ENCODE peak calls at places on chromosomes 13 and 19, in ten cellular contexts. P is ureter; G is anterior cingulate cortex; Q is stimulated activated CD8-positive, alpha-beta memory T cell treated with anti-CD3 and anti-CD28 coated beads, Interleukin-4, amount 100 ng/mL, for 1 hour; V is effector CD4-positive, alpha-beta T cell; M is astrocyte of the spinal cord; O is AG09319; W is stimulated activated CD4-positive, alpha-beta T cell treated with anti-CD3 and anti-CD28 coated beads, Interleukin-4, amount 100 ng/mL, for 1 hour; U is ascending aorta; X is left ventricle myocardium inferior. N is an unnamed sample.
A peak's percentile ranks its signal among the peaks of the same experiment; 100 is the strongest.

GRCh38 chr19:40363128-40363527 is 14.6 kb downstream of the PLD3 start:
- DNase-seq in X (no peak), M (no peak), W (no peak), O (no peak), G (no peak), P (no peak), V (no peak), U (no peak), Q (no peak), N (no peak)

GRCh38 chr19:5934779-5935472 is 20.9 kb downstream of the CAPS start:
- DNase-seq in O (peak; percentile 64), W (no peak), Q (no peak), P (no peak), G (no peak), X (peak; percentile 40), M (peak; percentile 50), V (no peak), U (no peak), N (no peak)

GRCh38 chr13:37954191-37954590 is 84.6 kb upstream of the TRPC4 start:
- DNase-seq in G (no peak), P (no peak), Q (no peak), U (no peak), O (no peak), M (no peak), W (no peak), V (no peak), X (no peak), N (no peak)

GRCh38 chr19:54209748-54210494 is 9.3 kb downstream of the RPS9 start:
- DNase-seq in X (peak; percentile 80), U (peak; percentile 91), O (peak; percentile 93), Q (no peak), G (peak; percentile 34), P (peak; percentile 94), W (no peak), M (peak; percentile 98), V (no peak), N (peak; percentile 90)

GRCh38 chr19:16561382-16561781 is 10.8 kb downstream of the SLC35E1 start:
- DNase-seq in Q (no peak), G (peak; percentile 8), M (no peak), W (no peak), V (no peak), X (no peak), P (no peak), U (no peak), O (no peak), N (no peak)

GRCh38 chr13:112077729-112078128 is 10.8 kb downstream of the SOX1 start:
- DNase-seq in X (no peak), V (no peak), O (no peak), P (peak; percentile 25), M (no peak), Q (no peak), W (no peak), G (no peak), U (no peak), N (no peak)

GRCh38 chr19:19657397-19657783 is 6.1 kb downstream of the ATP13A1 start:
- DNase-seq in U (no peak), G (no peak), O (no peak), Q (no peak), V (no peak), W (no peak), P (peak; percentile 39), M (no peak), X (no peak), N (peak; percentile 25)

GRCh38 chr13:21530656-21531055 is 71.6 kb upstream of the ZDHHC20 start:
- DNase-seq in V (no peak), U (no peak), G (no peak), X (no peak), M (no peak), Q (no peak), W (no peak), P (no peak), O (no peak), N (no peak)

GRCh38 chr19:3257071-3257470 is 32.6 kb downstream of the CELF5 start:
- DNase-seq in Q (no peak), X (no peak), P (no peak), M (no peak), W (no peak), V (no peak), G (no peak), U (no peak), O (no peak), N (no peak)

GRCh38 chr19:58182577-58182988 is 278 bp upstream of the ZNF274 start:
- DNase-seq in G (no peak), U (no peak), O (no peak), M (no peak), Q (peak; percentile 70), P (no peak), V (peak; percentile 72), X (no peak), W (peak; percentile 80), N (no peak)

GRCh38 chr19:48511800-48512503 is at the start of gene LMTK3:
- DNase-seq in U (peak; percentile 65), W (peak; percentile 73), M (no peak), P (peak; percentile 55), X (no peak), Q (peak; percentile 64), O (peak; percentile 11), V (peak; percentile 83), G (peak; percentile 87), N (no peak)

GRCh38 chr19:447816-448546 is 12.9 kb downstream of the SHC2 start:
- DNase-seq in X (no peak), G (no peak), V (no peak), Q (no peak), O (no peak), M (no peak), W (no peak), P (no peak), U (no peak), N (no peak)

GRCh38 chr19:30387311-30388115 is 15.3 kb downstream of the ZNF536 start:
- DNase-seq in W (no peak), O (no peak), M (no peak), Q (no peak), V (no peak), P (no peak), U (no peak), X (peak; percentile 32), G (no peak), N (no peak)

GRCh38 chr19:30696514-30696913 is 324.3 kb downstream of the ZNF536 start:
- DNase-seq in U (no peak), W (no peak), M (no peak), G (no peak), V (no peak), Q (no peak), O (no peak), P (no peak), X (no peak), N (no peak)

GRCh38 chr13:111049791-111050538 is 65.1 kb upstream of the ARHGEF7 start:
- DNase-seq in X (no peak), V (no peak), M (peak; percentile 29), O (no peak), Q (no peak), G (no peak), U (no peak), P (no peak), W (no peak), N (peak; percentile 41)

GRCh38 chr19:40006273-40006691 is 9.4 kb downstream of the ZNF546 start:
- DNase-seq in P (no peak), O (peak; percentile 8), W (no peak), M (peak; percentile 89), X (no peak), U (no peak), V (no peak), G (no peak), Q (no peak), N (no peak)

GRCh38 chr19:40090256-40091204 is at the start of gene ZNF780A:
- DNase-seq in Q (peak; percentile 56), G (peak; percentile 79), W (peak; percentile 77), M (peak; percentile 69), X (peak; percentile 78), O (no peak), V (peak; percentile 67), P (peak; percentile 79), U (peak; percentile 83), N (peak; percentile 87)

GRCh38 chr13:112236539-112237197 is 139.5 kb upstream of the SPACA7 start:
- DNase-seq in V (no peak), Q (no peak), U (no peak), O (no peak), M (no peak), G (no peak), W (no peak), P (no peak), X (no peak), N (no peak)

GRCh38 chr19:28420731-28421550 is 792.0 kb downstream of the UQCRFS1 start:
- DNase-seq in Q (no peak), U (no peak), X (no peak), V (no peak), M (no peak), G (no peak), P (no peak), O (no peak), W (no peak), N (no peak)

GRCh38 chr19:39637891-39638290 is 17.8 kb upstream of the LGALS16 start:
- DNase-seq in X (no peak), P (no peak), W (no peak), G (no peak), U (no peak), V (no peak), Q (no peak), O (no peak), M (no peak), N (no peak)

GRCh38 chr13:45621950-45622349 is 6.4 kb upstream of the ERICH6B start:
- DNase-seq in M (no peak), G (no peak), O (no peak), W (no peak), V (no peak), Q (no peak), U (no peak), P (no peak), X (no peak), N (no peak)

GRCh38 chr19:19651076-19651475 is 7.6 kb upstream of the GMIP start:
- DNase-seq in W (no peak), U (no peak), G (peak; percentile 31), V (no peak), Q (no peak), P (no peak), X (peak; percentile 59), M (no peak), O (no peak), N (no peak)

GRCh38 chr19:16470911-16471811 is 609 bp downstream of the EPS15L1 start:
- DNase-seq in W (peak; percentile 26), X (no peak), O (no peak), U (no peak), G (peak; percentile 51), Q (no peak), V (no peak), M (peak; percentile 36), P (no peak), N (no peak)

GRCh38 chr13:67367385-67367784 is 137.2 kb upstream of the PCDH9 start:
- DNase-seq in P (no peak), O (no peak), V (no peak), X (no peak), G (no peak), W (no peak), Q (no peak), M (no peak), U (no peak), N (no peak)

GRCh38 chr13:33483471-33483870 is 197.9 kb upstream of the STARD13 start:
- DNase-seq in X (no peak), O (no peak), V (no peak), Q (no peak), W (no peak), M (no peak), U (no peak), G (no peak), P (no peak), N (no peak)

GRCh38 chr13:60164490-60164889 is 762 bp upstream of the DIAPH3 start:
- DNase-seq in X (no peak), M (no peak), P (no peak), Q (no peak), G (no peak), U (no peak), W (no peak), O (no peak), V (no peak), N (no peak)

GRCh38 chr13:40549500-40550094 is 116.8 kb downstream of the FOXO1 start:
- DNase-seq in O (peak; percentile 8), M (peak; percentile 30), Q (no peak), P (no peak), V (no peak), W (no peak), G (no peak), X (no peak), U (peak; percentile 74), N (peak; percentile 70)

GRCh38 chr19:45184115-45184514 is 5.5 kb downstream of the BLOC1S3 start:
- DNase-seq in X (no peak), V (no peak), G (no peak), M (no peak), U (no peak), Q (no peak), P (no peak), O (no peak), W (no peak), N (no peak)

N was measured in psoas muscle.